ENCODE peak calls at places on chromosomes 11 and 22, in four cellular contexts. One of them, this sample, is unnamed.

GRCh38 chr22:43490311-43490710 is 78.5 kb downstream of the MPPED1 start:
- DNase-seq in IMR-90: no peak
- DNase-seq in adrenal gland: no peak
- DNase-seq in heart left ventricle: no peak
- DNase-seq in this sample: no peak

GRCh38 chr22:29799217-29799680 is 32.1 kb downstream of the UQCR10 start:
- DNase-seq in IMR-90: peak; percentile 94
- DNase-seq in adrenal gland: peak; percentile 97
- DNase-seq in heart left ventricle: peak; percentile 88
- DNase-seq in this sample: peak; percentile 95

GRCh38 chr11:20032127-20032526 is 128.1 kb downstream of the DBX1 start:
- DNase-seq in IMR-90: no peak
- DNase-seq in adrenal gland: no peak
- DNase-seq in heart left ventricle: no peak
- DNase-seq in this sample: no peak

GRCh38 chr22:24208012-24208749 is 26.9 kb downstream of the SUSD2 start:
- DNase-seq in IMR-90: peak; percentile 98
- DNase-seq in adrenal gland: peak; percentile 70
- DNase-seq in heart left ventricle: peak; percentile 56
- DNase-seq in this sample: no peak

GRCh38 chr11:62144641-62145255 is 20.9 kb downstream of the INCENP start:
- DNase-seq in IMR-90: no peak
- DNase-seq in adrenal gland: no peak
- DNase-seq in heart left ventricle: no peak
- DNase-seq in this sample: no peak

GRCh38 chr11:131195801-131196517 is 174.5 kb upstream of the NTM start:
- DNase-seq in IMR-90: peak; percentile 25
- DNase-seq in adrenal gland: peak; percentile 71
- DNase-seq in heart left ventricle: peak; percentile 59
- DNase-seq in this sample: no peak

GRCh38 chr11:113874920-113875413 is 405 bp downstream of the USP28 start:
- DNase-seq in IMR-90: peak; percentile 35
- DNase-seq in adrenal gland: no peak
- DNase-seq in heart left ventricle: no peak
- DNase-seq in this sample: peak; percentile 81

GRCh38 chr22:37996079-37996478 is 11.7 kb upstream of the SOX10 start:
- DNase-seq in IMR-90: no peak
- DNase-seq in adrenal gland: no peak
- DNase-seq in heart left ventricle: no peak
- DNase-seq in this sample: no peak

GRCh38 chr22:34804588-34804987 is 261.4 kb upstream of the ISX start:
- DNase-seq in IMR-90: no peak
- DNase-seq in adrenal gland: no peak
- DNase-seq in heart left ventricle: no peak
- DNase-seq in this sample: no peak

GRCh38 chr11:68751331-68751856 is at the start of gene TESMIN:
- DNase-seq in IMR-90: peak; percentile 46
- DNase-seq in adrenal gland: peak; percentile 93
- DNase-seq in heart left ventricle: peak; percentile 85
- DNase-seq in this sample: peak; percentile 87

GRCh38 chr22:44526431-44527115 is 28.5 kb upstream of the RTL6 start:
- DNase-seq in IMR-90: no peak
- DNase-seq in adrenal gland: no peak
- DNase-seq in heart left ventricle: no peak
- DNase-seq in this sample: no peak

GRCh38 chr22:44524806-44525205 is 26.8 kb upstream of the RTL6 start:
- DNase-seq in IMR-90: no peak
- DNase-seq in adrenal gland: no peak
- DNase-seq in heart left ventricle: no peak
- DNase-seq in this sample: no peak

GRCh38 chr22:44525872-44526271 is 27.8 kb upstream of the RTL6 start:
- DNase-seq in IMR-90: peak; percentile 6
- DNase-seq in adrenal gland: no peak
- DNase-seq in heart left ventricle: no peak
- DNase-seq in this sample: no peak

GRCh38 chr22:44522526-44523170 is 24.6 kb upstream of the RTL6 start:
- DNase-seq in IMR-90: no peak
- DNase-seq in adrenal gland: no peak
- DNase-seq in heart left ventricle: no peak
- DNase-seq in this sample: peak; percentile 48

DNA sequence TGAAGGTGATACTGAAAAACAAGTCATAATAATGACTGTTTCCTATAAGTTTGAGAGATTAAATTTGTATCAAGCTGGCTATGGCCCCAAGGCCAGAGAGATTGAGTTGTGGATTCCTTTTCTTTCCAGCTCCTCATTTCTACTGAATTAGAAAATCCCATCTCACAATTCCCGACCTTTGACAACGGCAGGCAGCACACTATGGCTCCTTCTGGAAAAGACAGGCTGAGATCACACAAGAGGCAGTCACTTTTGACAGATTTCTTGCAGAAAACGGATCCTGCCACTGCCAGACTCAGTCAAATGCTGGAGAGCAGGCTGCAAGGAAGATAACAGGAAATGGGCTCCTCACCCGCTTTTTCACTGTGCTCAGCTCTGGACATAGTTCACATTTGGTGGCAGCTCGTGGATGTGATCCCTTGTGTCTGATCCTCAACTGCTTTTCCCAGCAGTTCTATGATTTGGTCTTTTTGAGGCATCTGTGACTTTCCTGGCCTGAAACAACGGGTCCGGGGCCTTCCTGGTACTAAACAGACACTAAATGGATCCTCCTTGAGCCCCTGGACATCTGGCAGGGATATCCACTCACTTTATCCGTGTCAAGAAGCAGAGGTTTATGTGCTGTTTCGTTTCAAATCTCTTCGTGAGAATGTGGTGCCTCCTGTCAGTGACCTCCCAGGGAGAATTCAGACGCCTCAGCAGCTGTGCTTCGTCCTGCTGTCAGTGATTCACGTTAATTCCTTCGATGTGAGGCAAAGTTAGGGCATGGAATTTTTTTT is 26.1 kb upstream of the RTL6 start:
- DNase-seq in IMR-90: peak; percentile 99
- DNase-seq in adrenal gland: peak; percentile 18
- DNase-seq in heart left ventricle: no peak
- DNase-seq in this sample: no peak
- H3K27ac ChIP-seq in IMR-90: peak overlapping the region; percentile 94
- H3K27ac ChIP-seq in adrenal gland: peak overlapping the region; percentile 68
- H3K27ac ChIP-seq in heart left ventricle: no peak overlapping the region
- H3K27ac ChIP-seq in this sample: no peak overlapping the region

GRCh38 chr11:75355051-75355450 is 3.6 kb upstream of the ARRB1 start:
- DNase-seq in IMR-90: no peak
- DNase-seq in adrenal gland: no peak
- DNase-seq in heart left ventricle: no peak
- DNase-seq in this sample: no peak

GRCh38 chr11:75352417-75353206 is 1.2 kb upstream of the ARRB1 start:
- DNase-seq in IMR-90: no peak
- DNase-seq in adrenal gland: peak; percentile 57
- DNase-seq in heart left ventricle: no peak
- DNase-seq in this sample: no peak

GRCh38 chr11:75351541-75352416 is at the start of gene ARRB1:
- DNase-seq in IMR-90: no peak
- DNase-seq in adrenal gland: peak; percentile 64
- DNase-seq in heart left ventricle: peak; percentile 79
- DNase-seq in this sample: no peak

GRCh38 chr11:75350743-75351540 is 519 bp downstream of the ARRB1 start:
- DNase-seq in IMR-90: peak; percentile 46
- DNase-seq in adrenal gland: peak; percentile 63
- DNase-seq in heart left ventricle: peak; percentile 52
- DNase-seq in this sample: peak; percentile 87

GRCh38 chr11:75356613-75357012 is 5.2 kb upstream of the ARRB1 start:
- DNase-seq in IMR-90: no peak
- DNase-seq in adrenal gland: no peak
- DNase-seq in heart left ventricle: no peak
- DNase-seq in this sample: no peak
- TF ChIP-seq POLR2A in IMR-90: no peak
- TF ChIP-seq POLR2A in adrenal gland: no peak
- TF ChIP-seq POLR2A in heart left ventricle: no peak
- TF ChIP-seq POLR2A in this sample: no peak

GRCh38 chr11:43581370-43582023 is 99.0 kb upstream of the HSD17B12 start:
- DNase-seq in IMR-90: no peak
- DNase-seq in adrenal gland: no peak
- DNase-seq in heart left ventricle: no peak
- DNase-seq in this sample: no peak

GRCh38 chr11:43582024-43582836 is 98.3 kb upstream of the HSD17B12 start:
- DNase-seq in IMR-90: no peak
- DNase-seq in adrenal gland: no peak
- DNase-seq in heart left ventricle: no peak
- DNase-seq in this sample: no peak

GRCh38 chr11:43579171-43579918 is 101.2 kb upstream of the HSD17B12 start:
- DNase-seq in IMR-90: peak; percentile 42
- DNase-seq in adrenal gland: no peak
- DNase-seq in heart left ventricle: no peak
- DNase-seq in this sample: no peak

GRCh38 chr11:43579919-43580276 is 100.6 kb upstream of the HSD17B12 start:
- DNase-seq in IMR-90: no peak
- DNase-seq in adrenal gland: no peak
- DNase-seq in heart left ventricle: no peak
- DNase-seq in this sample: no peak

GRCh38 chr11:43580735-43581369 is 99.7 kb upstream of the HSD17B12 start:
- DNase-seq in IMR-90: peak; percentile 24
- DNase-seq in adrenal gland: no peak
- DNase-seq in heart left ventricle: no peak
- DNase-seq in this sample: no peak
- H3K27ac ChIP-seq in IMR-90: no peak overlapping the region
- H3K27ac ChIP-seq in adrenal gland: peak overlapping the region; percentile 59
- H3K27ac ChIP-seq in heart left ventricle: no peak overlapping the region
- H3K27ac ChIP-seq in this sample: no peak overlapping the region

DNA sequence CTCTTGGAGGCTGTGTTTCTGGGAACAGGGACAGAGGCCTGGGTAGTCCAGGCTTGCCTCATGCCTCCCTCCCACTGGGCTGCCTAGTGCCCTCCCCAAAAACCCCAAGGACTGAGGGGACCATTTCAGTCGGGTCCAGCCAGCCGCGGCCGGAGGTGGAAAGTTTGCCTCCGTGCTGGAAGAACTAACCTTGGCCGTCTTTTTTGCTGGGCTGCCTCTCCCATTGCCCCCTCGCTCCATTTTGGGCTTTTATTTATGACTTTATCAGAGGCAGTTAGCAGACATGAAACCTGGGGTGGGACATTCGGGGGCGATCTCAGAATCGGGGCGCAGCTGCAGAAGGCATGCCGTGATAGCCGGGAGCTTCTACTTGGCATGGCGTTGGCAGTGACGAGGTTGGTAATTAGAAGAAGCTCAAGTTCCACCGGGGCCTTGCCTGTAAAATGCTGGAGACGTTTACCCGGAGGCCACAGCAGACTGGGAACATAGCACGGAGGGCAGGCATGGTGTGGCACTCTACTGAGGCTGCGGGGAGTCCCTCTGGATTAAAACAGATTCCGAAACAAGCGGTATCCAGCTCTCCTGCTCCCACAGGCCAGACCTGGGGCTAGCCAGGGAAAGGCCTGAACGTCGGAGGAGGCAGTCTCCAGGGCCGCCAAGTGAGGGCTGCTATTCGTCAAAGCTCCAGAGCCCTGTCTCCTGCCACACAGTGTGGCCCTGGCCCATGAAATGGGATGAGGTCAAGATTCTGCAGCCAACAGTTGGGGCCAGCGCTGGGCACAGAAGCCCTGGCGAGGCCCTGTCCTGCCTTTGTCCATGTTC is 76.4 kb upstream of the PPARA start:
- DNase-seq in IMR-90: peak; percentile 42
- DNase-seq in adrenal gland: peak; percentile 81
- DNase-seq in heart left ventricle: peak; percentile 44
- DNase-seq in this sample: peak; percentile 68
- TF ChIP-seq POLR2A in IMR-90: peak; percentile 22
- TF ChIP-seq POLR2A in adrenal gland: peak; percentile 18
- TF ChIP-seq POLR2A in heart left ventricle: no peak
- TF ChIP-seq POLR2A in this sample: no peak

GRCh38 chr11:57758174-57758573 is 3.4 kb upstream of the CTNND1 start:
- DNase-seq in IMR-90: no peak
- DNase-seq in adrenal gland: no peak
- DNase-seq in heart left ventricle: no peak
- DNase-seq in this sample: no peak

GRCh38 chr11:57751676-57752253 is at the start of gene BTBD18:
- DNase-seq in IMR-90: peak; percentile 58
- DNase-seq in adrenal gland: peak; percentile 81
- DNase-seq in heart left ventricle: peak; percentile 36
- DNase-seq in this sample: no peak

GRCh38 chr11:57752954-57753353 is 1.3 kb upstream of the BTBD18 start:
- DNase-seq in IMR-90: no peak
- DNase-seq in adrenal gland: no peak
- DNase-seq in heart left ventricle: no peak
- DNase-seq in this sample: no peak
- H3K27ac ChIP-seq in IMR-90: no peak overlapping the region
- H3K27ac ChIP-seq in adrenal gland: no peak overlapping the region
- H3K27ac ChIP-seq in heart left ventricle: no peak overlapping the region
- H3K27ac ChIP-seq in this sample: no peak overlapping the region

GRCh38 chr11:73139476-73140198 is 2.5 kb downstream of the FCHSD2 start:
- DNase-seq in IMR-90: peak; percentile 49
- DNase-seq in adrenal gland: no peak
- DNase-seq in heart left ventricle: no peak
- DNase-seq in this sample: no peak
- TF ChIP-seq POLR2A in IMR-90: no peak
- TF ChIP-seq POLR2A in adrenal gland: no peak
- TF ChIP-seq POLR2A in heart left ventricle: no peak
- TF ChIP-seq POLR2A in this sample: no peak

DNA sequence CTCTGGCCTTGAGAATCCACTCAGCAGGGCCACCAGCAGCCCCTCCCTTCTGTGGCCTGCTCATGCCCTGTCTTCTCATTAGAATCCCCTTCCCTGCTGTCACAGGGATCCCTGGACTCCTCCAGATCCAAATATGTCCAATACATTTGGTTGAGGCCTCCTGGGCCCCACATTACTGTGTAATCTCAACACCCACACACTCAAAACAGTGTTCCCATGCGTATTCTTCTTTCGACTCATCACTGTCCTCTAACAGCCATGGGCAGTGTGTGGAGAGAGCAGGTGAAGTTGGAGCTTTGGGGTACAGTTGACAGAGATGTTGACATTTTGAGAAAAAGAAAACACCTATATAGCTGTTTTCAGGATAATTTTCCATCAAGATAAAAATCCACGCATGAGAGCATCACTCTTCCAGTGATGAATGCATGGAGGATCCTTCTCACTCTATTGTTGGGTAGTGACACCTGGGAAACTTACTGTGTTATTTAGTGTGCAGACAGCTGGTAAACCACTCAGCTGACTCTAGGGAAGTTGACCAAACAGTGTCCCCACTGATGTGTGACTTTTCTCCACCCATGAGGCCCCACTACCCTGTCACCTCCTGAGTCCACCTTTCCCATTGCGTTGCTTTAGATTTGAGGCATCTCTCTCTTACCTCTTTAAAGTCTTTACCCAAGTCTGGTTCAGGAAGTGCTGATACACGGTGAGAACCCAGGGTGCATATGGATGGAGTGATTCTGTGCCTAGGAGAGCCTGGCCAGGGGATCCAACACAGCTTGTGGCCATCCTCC is 28.7 kb upstream of the VPREB1 start:
- DNase-seq in IMR-90: no peak
- DNase-seq in adrenal gland: no peak
- DNase-seq in heart left ventricle: no peak
- DNase-seq in this sample: no peak
- H3K27ac ChIP-seq in IMR-90: no peak overlapping the region
- H3K27ac ChIP-seq in adrenal gland: no peak overlapping the region
- H3K27ac ChIP-seq in heart left ventricle: no peak overlapping the region
- H3K27ac ChIP-seq in this sample: no peak overlapping the region